ENCODE peak calls at places on chromosomes 11 and 22, in eight cellular contexts. T is fibroblast of lung, I is cardiac muscle cell, P is psoas muscle, G is heart right ventricle, U is Panc1, O is ovary, D is SJSA1. M is an unnamed sample.
A peak's percentile ranks its signal among the peaks of the same experiment; 100 is the strongest.

GRCh38 chr11:116062526-116063171 is 558.4 kb upstream of the CADM1 start:
- DNase-seq in O (no peak), U (no peak), I (no peak), P (no peak), G (no peak), T (peak; percentile 14), D (no peak), M (no peak)

GRCh38 chr11:3223932-3224729 is 5.5 kb upstream of the MRGPRG start:
- DNase-seq in O (no peak), G (no peak), I (no peak), T (no peak), U (no peak), D (no peak), P (no peak), M (no peak)

GRCh38 chr11:121494355-121495099 is 41.8 kb upstream of the SORL1-AS1 start:
- DNase-seq in T (no peak), D (no peak), U (no peak), O (no peak), P (no peak), G (no peak), I (no peak), M (no peak)

GRCh38 chr11:113613619-113614018 is 92.5 kb downstream of the TMPRSS5 start:
- DNase-seq in I (no peak), T (peak; percentile 48), G (no peak), U (no peak), D (no peak), P (no peak), O (no peak), M (no peak)

GRCh38 chr11:79080506-79080905 is 360.3 kb downstream of the TENM4 start:
- DNase-seq in U (no peak), O (no peak), G (no peak), P (no peak), D (no peak), T (no peak), I (peak; percentile 69), M (no peak)

GRCh38 chr11:130477646-130478203 is 29.3 kb downstream of the ADAMTS15 start:
- DNase-seq in G (no peak), O (no peak), U (no peak), P (no peak), T (no peak), D (no peak), I (peak; percentile 31), M (no peak)

GRCh38 chr11:97557399-97557798 is 1167.6 kb downstream of the JRKL start:
- DNase-seq in U (no peak), P (no peak), T (no peak), O (no peak), G (no peak), D (no peak), I (peak; percentile 55), M (no peak)

GRCh38 chr11:122732342-122733300 is 77.1 kb downstream of the UBASH3B start:
- DNase-seq in G (no peak), P (no peak), I (no peak), T (no peak), D (no peak), U (no peak), O (no peak), M (no peak)

GRCh38 chr11:47393163-47394049 is 15.0 kb upstream of the SLC39A13 start:
- DNase-seq in D (no peak), U (no peak), P (peak; percentile 58), I (peak; percentile 41), T (peak; percentile 76), O (no peak), G (no peak), M (no peak)

GRCh38 chr11:132037467-132037862 is 667.0 kb downstream of the NTM start:
- DNase-seq in D (no peak), P (no peak), I (no peak), T (no peak), O (no peak), U (no peak), G (no peak), M (no peak)

GRCh38 chr11:61766353-61766841 is 14.0 kb downstream of the MYRF start:
- DNase-seq in I (no peak), G (no peak), U (no peak), O (no peak), D (no peak), T (peak; percentile 59), P (no peak), M (no peak)

GRCh38 chr22:50677493-50678217 is 5.0 kb downstream of the SHANK3 start:
- DNase-seq in I (no peak), U (no peak), P (no peak), D (peak; percentile 30), O (peak; percentile 21), G (no peak), T (no peak), M (no peak)

GRCh38 chr11:12636871-12637410 is 37.3 kb upstream of the TEAD1 start:
- DNase-seq in O (no peak), T (no peak), P (no peak), U (no peak), D (no peak), G (no peak), I (no peak), M (no peak)

GRCh38 chr11:16809901-16810668 is 71.6 kb downstream of the C11orf58 start:
- DNase-seq in D (no peak), U (no peak), O (no peak), I (peak; percentile 74), P (peak; percentile 43), T (peak; percentile 53), G (peak; percentile 79), M (no peak)

GRCh38 chr11:19742595-19743292 is 30.1 kb downstream of the NAV2 start:
- DNase-seq in O (peak; percentile 82), P (peak; percentile 72), U (peak; percentile 46), T (peak; percentile 54), D (peak; percentile 53), I (peak; percentile 86), G (peak; percentile 80), M (peak; percentile 41)

GRCh38 chr11:6563667-6564066 is 39.7 kb downstream of the RRP8 start:
- DNase-seq in G (no peak), D (no peak), I (no peak), T (no peak), O (no peak), U (no peak), P (no peak), M (no peak)

GRCh38 chr22:44220727-44221680 is 40.3 kb downstream of the PARVG start:
- DNase-seq in D (peak; percentile 28), I (no peak), G (no peak), P (no peak), T (no peak), O (no peak), U (no peak), M (no peak)

GRCh38 chr11:46063138-46063537 is 58.1 kb downstream of the PHF21A start:
- DNase-seq in P (no peak), G (no peak), D (no peak), O (no peak), I (no peak), U (no peak), T (no peak), M (no peak)

GRCh38 chr11:122789916-122790315 is 48.4 kb upstream of the CRTAM start:
- DNase-seq in U (no peak), D (no peak), I (no peak), O (no peak), T (no peak), P (no peak), G (no peak), M (no peak)

GRCh38 chr11:94767701-94768601 is at the start of gene AMOTL1:
- DNase-seq in D (peak; percentile 86), T (peak; percentile 86), O (peak; percentile 81), G (peak; percentile 90), I (peak; percentile 92), P (peak; percentile 94), U (no peak), M (peak; percentile 78)

GRCh38 chr22:22166941-22167713 is 77.5 kb upstream of the VPREB1 start:
- DNase-seq in O (no peak), I (no peak), D (no peak), T (no peak), P (no peak), U (no peak), G (no peak), M (no peak)
- H3K4me3 ChIP-seq in O (no peak overlapping the region), I (no peak overlapping the region), D (no peak overlapping the region), T (no peak overlapping the region), P (no peak overlapping the region), U (no peak overlapping the region), G (no peak overlapping the region), M (no peak overlapping the region)

GRCh38 chr11:82898242-82898641 is 2.0 kb downstream of the PRCP start:
- DNase-seq in T (no peak), O (no peak), D (no peak), U (no peak), P (no peak), G (no peak), I (no peak), M (no peak)
- H3K4me1 ChIP-seq in T (peaks cover 3% of the 10 kb centered on the region), O (no peaks in the 10 kb centered on the region), D (no peaks in the 10 kb centered on the region), U (peaks cover 20% of the 10 kb centered on the region), P (peaks cover 23% of the 10 kb centered on the region), G (peaks cover 50% of the 10 kb centered on the region), I (peaks cover 7% of the 10 kb centered on the region), M (peaks cover 26% of the 10 kb centered on the region)

DNA sequence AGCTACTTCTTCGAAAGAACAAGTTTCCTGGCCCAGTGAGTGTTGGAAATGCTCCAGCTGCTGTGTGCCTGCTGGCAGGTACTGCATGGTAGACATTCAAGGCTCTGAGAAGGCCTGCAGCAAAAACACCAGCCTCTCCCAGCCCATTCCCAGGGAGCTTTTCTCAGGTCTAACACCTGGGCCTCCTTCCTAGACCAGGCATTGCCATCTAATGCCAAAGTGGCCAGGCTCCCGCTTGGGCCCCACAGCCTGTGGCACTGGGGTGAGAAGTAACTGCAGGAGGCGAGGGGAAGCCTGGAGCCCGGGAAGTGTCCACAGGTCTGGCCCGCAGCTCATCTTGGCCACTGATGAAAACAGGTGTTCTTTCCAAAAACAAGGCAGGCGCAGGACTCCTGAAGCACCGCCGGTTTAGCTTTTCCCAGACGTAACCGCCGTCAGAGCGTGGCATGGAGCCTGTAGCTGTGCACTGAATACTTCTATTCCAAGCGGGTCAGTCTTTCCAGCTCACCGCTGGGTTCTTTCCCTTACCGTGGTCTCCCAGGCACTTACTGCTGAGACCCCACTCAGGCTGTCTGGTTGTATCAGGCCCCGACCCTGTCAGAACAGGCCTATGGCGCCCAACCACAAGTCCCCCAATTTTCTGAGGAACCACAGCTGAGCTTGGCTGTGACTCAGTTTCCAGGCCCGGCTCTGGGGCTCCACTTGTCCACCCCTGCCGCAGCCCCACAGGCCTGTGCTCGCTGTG is 1.2 kb upstream of the TCIRG1 start:
- DNase-seq in U (no peak), D (no peak), P (no peak), O (no peak), G (no peak), I (no peak), T (no peak), M (no peak)
- H3K4me3 ChIP-seq in U (no peak overlapping the region), D (no peak overlapping the region), P (peak overlapping the region; percentile 75), O (no peak overlapping the region), G (peak overlapping the region; percentile 70), I (no peak overlapping the region), T (no peak overlapping the region), M (no peak overlapping the region)

DNA sequence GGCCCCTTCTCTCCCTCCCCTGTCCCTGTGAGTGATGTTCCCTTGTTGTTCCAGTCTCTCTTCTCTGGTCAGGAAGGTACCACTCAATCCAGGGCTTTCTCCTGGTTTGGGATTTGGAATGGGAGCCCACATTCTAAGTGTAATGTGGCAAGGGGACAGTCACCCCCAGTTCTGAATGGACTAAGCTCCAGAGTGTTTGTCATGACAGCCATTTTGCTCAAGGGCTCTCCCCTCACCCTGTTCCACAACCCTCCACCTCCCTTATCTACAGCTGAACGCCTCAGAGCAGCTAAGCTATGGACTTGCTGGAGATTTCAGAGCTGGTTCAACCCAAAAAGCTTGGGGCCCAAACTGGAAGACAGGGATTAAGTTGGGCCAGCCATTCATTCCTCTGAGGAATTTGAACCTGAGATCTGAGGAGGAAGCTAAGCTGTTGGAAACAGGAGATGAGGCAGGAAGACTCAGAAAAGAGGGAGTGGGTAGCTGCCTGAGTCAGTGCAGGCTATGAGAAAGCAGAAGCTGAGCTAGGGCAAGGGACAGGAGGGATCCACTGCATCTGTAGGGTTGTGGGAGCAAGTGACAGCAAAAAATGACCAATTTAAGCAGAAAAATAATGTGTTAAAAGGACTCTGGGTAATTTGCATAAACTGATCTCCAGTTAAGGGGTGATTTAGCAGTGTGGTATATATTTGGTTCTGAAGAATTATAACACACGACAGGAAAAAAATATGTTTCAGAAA is 22.9 kb upstream of the FCHSD2 start:
- DNase-seq in I (no peak), P (no peak), U (no peak), D (no peak), T (no peak), G (no peak), O (peak; percentile 9), M (no peak)
- H3K4me1 ChIP-seq in I (peaks cover 10% of the 10 kb centered on the region), P (peaks cover 13% of the 10 kb centered on the region), U (no peaks in the 10 kb centered on the region), D (peaks cover 8% of the 10 kb centered on the region), T (no peaks in the 10 kb centered on the region), G (peaks cover 39% of the 10 kb centered on the region), O (peaks cover 14% of the 10 kb centered on the region), M (no peaks in the 10 kb centered on the region)

M was measured in HAP-1.